ENCODE peak calls at places on chromosome 17, in ten cellular contexts. M is stomach, G is GM23338, I is AG04449, O is A549, P is Peyer's patch, K is thoracic aorta, F is tibial nerve, U is fibroblast of the aortic adventitia, Y is cardiac fibroblast. A is an unnamed sample.

GRCh38 chr17:78144146-78144719 is 2.0 kb upstream of the C17orf99 start:
- DNase-seq in F (peak), O (no peak), K (no peak), M (peak), Y (peak), P (peak), I (no peak), G (no peak), U (peak), A (peak)

GRCh38 chr17:42325026-42325425 is 36.7 kb downstream of the STAT5A start:
- DNase-seq in M (no peak), G (no peak), K (peak), Y (peak), U (peak), O (peak), P (no peak), I (peak), F (no peak), A (no peak)

GRCh38 chr17:30476726-30477082 is 504 bp upstream of the GOSR1 start:
- DNase-seq in F (no peak), Y (no peak), G (peak), K (no peak), P (no peak), U (no peak), I (no peak), O (no peak), M (no peak), A (no peak)

GRCh38 chr17:57892820-57893595 is 43.2 kb upstream of the MRPS23 start:
- DNase-seq in O (peak), K (peak), M (peak), I (peak), Y (peak), F (peak), G (peak), U (peak), P (peak), A (peak)

GRCh38 chr17:77651983-77652382 is 306.5 kb upstream of the TNRC6C start:
- DNase-seq in F (no peak), I (no peak), O (no peak), U (no peak), Y (no peak), P (no peak), M (no peak), G (no peak), K (no peak), A (no peak)

GRCh38 chr17:81156866-81157805 is 8.2 kb upstream of the PVALEF start:
- DNase-seq in M (no peak), I (no peak), O (no peak), F (no peak), P (no peak), Y (no peak), U (no peak), K (no peak), G (no peak), A (no peak)

GRCh38 chr17:31919802-31920525 is 16.8 kb upstream of the SUZ12 start:
- DNase-seq in O (no peak), U (peak), F (no peak), Y (peak), K (no peak), I (no peak), P (no peak), G (no peak), M (no peak), A (no peak)

GRCh38 chr17:49337900-49338299 is 24.1 kb downstream of the ZNF652 start:
- DNase-seq in Y (peak), U (peak), P (no peak), G (no peak), O (no peak), F (no peak), M (no peak), K (no peak), I (no peak), A (no peak)

GRCh38 chr17:37488009-37488604 is 1.6 kb upstream of the DUSP14 start:
- DNase-seq in U (peak), F (no peak), M (no peak), K (no peak), O (peak), P (no peak), I (peak), Y (peak), G (peak), A (no peak)

GRCh38 chr17:70110443-70110880 is 35.4 kb downstream of the KCNJ16 start:
- DNase-seq in K (no peak), O (no peak), M (no peak), Y (peak), G (no peak), P (peak), F (no peak), U (peak), I (no peak), A (no peak)

GRCh38 chr17:50177983-50178834 is 12.4 kb downstream of the SGCA start:
- DNase-seq in F (no peak), P (peak), Y (peak), U (peak), M (peak), I (no peak), G (peak), K (peak), O (peak), A (peak)

GRCh38 chr17:42865638-42866094 is 14.7 kb downstream of the AOC3 start:
- DNase-seq in I (no peak), G (no peak), U (no peak), M (no peak), P (no peak), O (no peak), K (no peak), F (no peak), Y (no peak), A (no peak)

GRCh38 chr17:66964930-66965800 is 658 bp downstream of the CACNG4 start:
- DNase-seq in K (no peak), I (no peak), O (peak), P (no peak), Y (no peak), F (no peak), M (no peak), U (no peak), G (peak), A (no peak)

DNA sequence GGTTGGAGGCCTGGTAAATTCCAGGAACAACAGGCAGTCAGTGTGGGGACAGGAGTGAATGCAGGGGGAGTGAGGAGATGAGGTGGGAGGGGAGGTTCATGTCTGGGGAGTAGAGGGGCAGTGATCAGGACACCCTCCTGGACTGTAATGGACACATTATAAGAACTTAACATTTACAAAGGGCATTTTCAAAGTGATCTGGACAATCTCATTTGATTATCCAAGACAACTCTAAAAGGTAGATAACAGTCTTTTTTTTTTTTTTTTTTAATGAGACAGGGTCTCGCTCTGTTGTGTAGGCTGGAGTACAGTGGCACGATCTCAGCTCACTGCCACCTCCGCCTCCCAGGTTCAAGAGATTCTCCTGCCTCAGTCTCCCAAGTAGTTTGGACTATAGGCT is 5.7 kb downstream of the SDK2 start:
- DNase-seq in F (no peak), G (no peak), U (no peak), Y (no peak), K (no peak), M (peak), I (no peak), O (no peak), P (no peak), A (no peak)
- H3K4me3 ChIP-seq in F (no peak), G (no peak), U (no peak), Y (no peak), K (no peak), M (no peak), I (no peak), O (no peak), P (no peak), A (no peak)

DNA sequence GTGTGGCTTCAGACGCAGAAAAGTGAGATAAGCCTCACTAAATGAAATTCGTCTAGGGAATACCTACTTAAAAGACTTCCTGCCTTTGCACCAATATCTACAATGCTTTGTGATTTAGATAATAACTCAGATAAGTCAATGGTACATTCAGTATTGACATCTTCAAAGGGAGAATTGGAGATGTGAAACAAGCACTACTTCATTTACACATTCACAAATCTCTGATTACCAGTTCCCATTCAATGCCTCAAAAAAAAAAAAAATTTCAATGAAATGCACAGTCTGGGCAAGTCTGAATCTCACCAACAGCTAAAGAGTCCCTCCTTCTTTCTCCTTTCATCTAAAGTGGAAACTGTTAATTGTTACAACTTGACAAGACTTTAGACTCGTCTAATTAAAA is 3.7 kb downstream of the PHF12 start:
- DNase-seq in U (no peak), F (no peak), G (no peak), K (no peak), P (no peak), I (no peak), M (no peak), Y (no peak), O (no peak), A (no peak)
- H3K4me3 ChIP-seq in U (peak), F (no peak), G (peak), K (peak), P (no peak), I (peak), M (no peak), Y (no peak), O (no peak), A (no peak)

GRCh38 chr17:68288804-68289203 is 2.1 kb downstream of the SLC16A6 start:
- DNase-seq in P (no peak), F (no peak), G (peak), Y (no peak), K (no peak), O (no peak), M (no peak), U (no peak), I (no peak), A (no peak)

GRCh38 chr17:68288375-68288774 is 2.6 kb downstream of the SLC16A6 start:
- DNase-seq in P (peak), G (no peak), I (no peak), M (no peak), K (no peak), Y (peak), U (no peak), O (no peak), F (no peak), A (no peak)

GRCh38 chr17:68290268-68290954 is 516 bp downstream of the SLC16A6 start:
- DNase-seq in K (no peak), Y (no peak), G (peak), O (no peak), F (no peak), P (peak), M (peak), U (no peak), I (no peak), A (no peak)

GRCh38 chr17:68289936-68290267 is 1.0 kb downstream of the SLC16A6 start:
- DNase-seq in M (no peak), G (no peak), O (no peak), Y (no peak), U (no peak), I (no peak), K (no peak), P (no peak), F (no peak), A (no peak)

DNA sequence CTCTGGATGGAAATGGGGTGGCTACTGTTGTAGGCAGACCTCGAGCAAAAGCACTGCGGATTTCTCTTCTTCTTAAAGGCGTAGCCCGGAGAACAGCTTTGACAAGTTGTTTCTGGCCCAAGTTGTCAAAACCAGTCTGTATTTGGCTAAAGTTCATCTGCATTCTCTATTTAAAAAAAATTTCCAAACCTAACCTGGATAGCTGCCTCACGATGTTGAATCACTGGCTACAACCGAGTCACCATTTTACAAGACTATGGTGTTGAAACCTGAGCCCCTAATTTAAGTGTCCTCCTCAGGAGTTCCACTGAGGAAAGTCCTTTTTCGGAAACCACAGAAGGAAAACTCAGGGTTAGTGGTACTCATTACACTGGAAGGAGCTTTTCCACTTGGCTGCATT is 1.5 kb downstream of the SLC16A6 start:
- DNase-seq in F (no peak), I (no peak), K (no peak), P (no peak), Y (no peak), O (no peak), G (no peak), U (no peak), M (no peak), A (no peak)
- H3K4me3 ChIP-seq in F (no peak), I (no peak), K (peak), P (no peak), Y (no peak), O (no peak), G (peak), U (no peak), M (no peak), A (no peak)

DNA sequence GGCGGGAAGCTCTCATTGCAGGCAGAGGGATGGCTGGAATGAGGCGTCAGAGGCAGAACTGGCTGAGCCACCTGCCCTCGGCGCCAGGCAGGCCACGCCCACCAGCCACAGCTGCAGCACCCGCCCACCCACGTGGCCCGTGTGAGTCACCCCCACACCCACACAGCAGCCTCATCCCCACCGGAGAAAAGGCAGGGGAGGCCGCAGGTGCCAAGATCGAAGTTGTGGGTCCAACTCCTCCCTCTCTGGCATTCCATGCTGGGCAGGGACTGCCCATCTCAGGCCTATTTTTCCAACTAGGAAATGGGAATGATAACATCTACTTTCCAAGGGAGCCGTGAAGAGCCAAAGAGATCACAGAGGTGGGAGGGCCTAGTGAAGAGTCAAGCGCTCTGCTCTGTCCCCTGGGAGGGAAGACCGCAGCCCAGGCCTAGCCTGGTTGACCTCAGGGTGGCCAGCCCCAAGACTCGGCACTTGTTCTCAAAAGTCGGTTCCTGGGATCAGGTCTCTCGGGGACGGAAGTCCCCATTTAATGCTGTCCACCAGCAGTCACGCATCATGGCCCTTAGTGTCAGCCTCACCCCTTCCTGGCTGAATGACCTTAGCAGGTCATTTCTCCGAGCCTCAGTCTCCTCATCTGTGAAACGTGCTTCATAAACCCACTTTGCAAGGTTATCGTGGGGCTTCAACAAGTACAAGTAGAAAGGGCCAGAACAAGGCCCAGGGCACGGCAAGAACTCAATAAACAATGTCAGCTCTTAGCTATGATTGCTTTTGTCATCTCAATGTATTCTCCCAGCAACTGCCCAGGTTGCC is at the start of gene TRPV3:
- DNase-seq in I (no peak), G (no peak), F (no peak), O (no peak), U (peak), Y (peak), P (peak), M (peak), K (no peak), A (no peak)
- H3K4me3 ChIP-seq in I (no peak), G (no peak), F (no peak), O (no peak), U (no peak), Y (no peak), P (no peak), M (no peak), K (no peak), A (no peak)

GRCh38 chr17:9801505-9801904 is 10.1 kb upstream of the DHRS7C start:
- DNase-seq in O (no peak), I (no peak), F (no peak), U (no peak), K (no peak), P (no peak), G (no peak), M (no peak), Y (no peak), A (no peak)

GRCh38 chr17:9805769-9806168 is 14.4 kb upstream of the DHRS7C start:
- DNase-seq in U (no peak), I (no peak), M (no peak), K (no peak), O (no peak), P (no peak), Y (no peak), G (no peak), F (no peak), A (no peak)

GRCh38 chr17:9802294-9802693 is 10.9 kb upstream of the DHRS7C start:
- DNase-seq in K (no peak), I (no peak), M (no peak), U (no peak), P (no peak), F (no peak), Y (no peak), O (peak), G (no peak), A (no peak)

GRCh38 chr17:9798724-9799123 is 7.3 kb upstream of the DHRS7C start:
- DNase-seq in U (no peak), O (no peak), Y (no peak), G (no peak), I (no peak), F (no peak), K (no peak), M (no peak), P (no peak), A (no peak)

GRCh38 chr17:9802701-9803100 is 11.3 kb upstream of the DHRS7C start:
- DNase-seq in O (peak), F (no peak), Y (no peak), U (no peak), G (no peak), P (no peak), M (no peak), K (no peak), I (no peak), A (no peak)
- H3K4me3 ChIP-seq in O (peak), F (no peak), Y (no peak), U (no peak), G (no peak), P (no peak), M (no peak), K (no peak), I (no peak), A (no peak)

DNA sequence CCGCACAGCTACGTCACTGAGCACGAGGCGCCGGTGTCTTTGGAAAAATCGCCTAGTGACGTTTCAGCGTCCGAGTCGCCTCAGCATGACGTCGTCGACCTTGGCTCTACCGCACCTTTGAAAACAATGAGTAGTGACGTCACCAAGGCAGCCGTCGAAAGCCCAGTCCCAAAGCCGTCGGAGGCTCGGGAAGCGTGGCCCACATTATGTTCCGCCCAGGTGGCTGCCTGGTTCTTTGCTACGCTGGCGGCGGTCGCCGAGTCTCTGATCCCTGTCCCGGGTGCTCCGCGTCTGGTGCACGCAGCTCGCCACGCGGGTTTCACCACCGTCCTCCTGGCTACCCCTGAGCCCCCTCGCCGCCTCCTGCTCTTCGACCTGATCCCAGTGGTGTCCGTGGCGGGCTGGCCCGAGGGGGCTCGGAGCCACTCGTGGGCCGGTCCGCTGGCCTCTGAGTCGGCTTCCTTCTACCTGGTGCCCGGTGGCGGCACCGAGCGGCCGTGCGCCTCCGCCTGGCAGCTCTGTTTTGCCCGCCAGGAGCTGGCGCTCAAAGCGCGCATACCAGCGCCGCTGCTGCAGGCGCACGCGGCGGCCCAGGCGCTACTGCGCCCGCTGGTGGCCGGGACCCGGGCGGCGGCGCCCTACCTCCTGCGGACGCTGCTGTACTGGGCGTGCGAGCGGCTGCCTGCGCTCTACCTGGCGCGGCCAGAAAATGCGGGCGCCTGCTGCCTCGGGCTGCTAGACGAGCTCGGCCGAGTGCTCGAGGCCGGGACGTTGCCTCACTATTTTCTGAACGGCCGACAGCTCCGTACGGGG is 1.5 kb downstream of the TMEM102 start:
- DNase-seq in F (no peak), K (no peak), G (peak), I (no peak), O (peak), M (peak), P (peak), Y (peak), U (peak), A (peak)
- H3K4me3 ChIP-seq in F (peak), K (peak), G (peak), I (peak), O (peak), M (peak), P (peak), Y (peak), U (peak), A (peak)

GRCh38 chr17:63950940-63951907 is 19.1 kb upstream of the CD79B start:
- DNase-seq in Y (no peak), F (no peak), O (peak), I (no peak), P (peak), K (no peak), U (no peak), M (peak), G (peak), A (no peak)
- H3K4me3 ChIP-seq in Y (no peak), F (no peak), O (no peak), I (no peak), P (no peak), K (no peak), U (no peak), M (no peak), G (no peak), A (no peak)

GRCh38 chr17:13599168-13599577 is 2.6 kb downstream of the HS3ST3A1 start:
- DNase-seq in Y (no peak), I (no peak), G (no peak), O (no peak), K (no peak), M (no peak), F (no peak), U (no peak), P (no peak), A (no peak)
- H3K4me3 ChIP-seq in Y (no peak), I (peak), G (peak), O (no peak), K (no peak), M (no peak), F (no peak), U (peak), P (no peak), A (no peak)